ENCODE peak calls at places on chromosome 7, in four cellular contexts. One of them, this sample, is unnamed. For H3K4me1, the result is how much of the 10 kb centered on the place peaks cover.

GRCh38 chr7:40202851-40203250 is 68.0 kb downstream of the SUGCT start:
- DNase-seq in hepatocyte: no peak
- DNase-seq in mucosa of descending colon: no peak
- DNase-seq in neural progenitor cell: no peak
- DNase-seq in this sample: no peak

GRCh38 chr7:64308019-64308275 is 5.8 kb upstream of the ZNF736 start:
- DNase-seq in hepatocyte: no peak
- DNase-seq in mucosa of descending colon: peak
- DNase-seq in neural progenitor cell: no peak
- DNase-seq in this sample: no peak

GRCh38 chr7:148717266-148717793 is 18.6 kb downstream of the CUL1 start:
- DNase-seq in hepatocyte: no peak
- DNase-seq in mucosa of descending colon: no peak
- DNase-seq in neural progenitor cell: no peak
- DNase-seq in this sample: no peak

GRCh38 chr7:80387634-80388033 is 124.2 kb downstream of the GNAT3 start:
- DNase-seq in hepatocyte: no peak
- DNase-seq in mucosa of descending colon: no peak
- DNase-seq in neural progenitor cell: no peak
- DNase-seq in this sample: peak

GRCh38 chr7:131692131-131692960 is 135.9 kb upstream of the PODXL start:
- DNase-seq in neural progenitor cell: peak
- DNase-seq in hepatocyte: peak
- DNase-seq in mucosa of descending colon: peak
- DNase-seq in this sample: peak

GRCh38 chr7:69105092-69105491 is 493.2 kb upstream of the AUTS2 start:
- DNase-seq in mucosa of descending colon: no peak
- DNase-seq in hepatocyte: peak
- DNase-seq in neural progenitor cell: no peak
- DNase-seq in this sample: no peak

GRCh38 chr7:106568680-106569499 is 92.1 kb downstream of the CCDC71L start:
- DNase-seq in hepatocyte: peak
- DNase-seq in neural progenitor cell: no peak
- DNase-seq in mucosa of descending colon: no peak
- DNase-seq in this sample: peak

GRCh38 chr7:87105401-87105800 is 45.9 kb upstream of the ELAPOR2 start:
- DNase-seq in hepatocyte: no peak
- DNase-seq in mucosa of descending colon: no peak
- DNase-seq in neural progenitor cell: no peak
- DNase-seq in this sample: no peak

GRCh38 chr7:47473499-47474210 is 108.3 kb downstream of the TNS3 start:
- DNase-seq in mucosa of descending colon: no peak
- DNase-seq in neural progenitor cell: no peak
- DNase-seq in hepatocyte: no peak
- DNase-seq in this sample: no peak
- H3K4me1 ChIP-seq in mucosa of descending colon: under half
- H3K4me1 ChIP-seq in neural progenitor cell: under half
- H3K4me1 ChIP-seq in hepatocyte: half or more
- H3K4me1 ChIP-seq in this sample: under half

GRCh38 chr7:16465469-16466086 is at the start of gene SOSTDC1:
- DNase-seq in hepatocyte: peak
- DNase-seq in neural progenitor cell: peak
- DNase-seq in mucosa of descending colon: peak
- DNase-seq in this sample: peak
- H3K4me3 ChIP-seq in hepatocyte: peak
- H3K4me3 ChIP-seq in neural progenitor cell: peak
- H3K4me3 ChIP-seq in mucosa of descending colon: no peak
- H3K4me3 ChIP-seq in this sample: peak

DNA sequence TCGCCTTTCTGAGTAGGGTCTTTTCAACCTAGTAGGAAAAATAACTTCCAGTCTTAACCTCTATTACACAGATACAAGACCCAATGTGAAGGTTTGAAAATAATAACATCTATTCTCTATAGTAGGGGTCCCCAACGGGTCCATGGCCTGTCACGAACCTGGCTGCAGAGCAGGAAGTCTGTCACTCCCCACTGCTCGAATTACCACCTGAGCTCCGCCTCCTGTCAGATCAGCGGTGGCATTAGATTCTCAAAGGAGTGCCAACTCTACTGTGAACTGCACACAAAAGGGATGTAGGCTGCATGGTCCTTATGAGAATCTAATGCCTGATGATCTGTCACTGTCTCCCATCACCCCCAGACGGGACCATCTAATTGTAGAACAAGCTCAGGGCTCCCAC is 7.4 kb downstream of the YWHAG start:
- DNase-seq in neural progenitor cell: no peak
- DNase-seq in hepatocyte: no peak
- DNase-seq in mucosa of descending colon: no peak
- DNase-seq in this sample: no peak
- H3K4me1 ChIP-seq in neural progenitor cell: under half
- H3K4me1 ChIP-seq in hepatocyte: under half
- H3K4me1 ChIP-seq in mucosa of descending colon: under half
- H3K4me1 ChIP-seq in this sample: under half

GRCh38 chr7:4725014-4725951 is 43.2 kb downstream of the FOXK1 start:
- DNase-seq in neural progenitor cell: peak
- DNase-seq in mucosa of descending colon: peak
- DNase-seq in hepatocyte: no peak
- DNase-seq in this sample: peak

GRCh38 chr7:4727914-4728705 is 46.0 kb downstream of the FOXK1 start:
- DNase-seq in hepatocyte: no peak
- DNase-seq in neural progenitor cell: no peak
- DNase-seq in mucosa of descending colon: no peak
- DNase-seq in this sample: no peak

GRCh38 chr7:4724648-4725013 is 42.5 kb downstream of the FOXK1 start:
- DNase-seq in neural progenitor cell: no peak
- DNase-seq in hepatocyte: no peak
- DNase-seq in mucosa of descending colon: no peak
- DNase-seq in this sample: peak

GRCh38 chr7:4726568-4726967 is 44.5 kb downstream of the FOXK1 start:
- DNase-seq in hepatocyte: no peak
- DNase-seq in neural progenitor cell: no peak
- DNase-seq in mucosa of descending colon: no peak
- DNase-seq in this sample: no peak

DNA sequence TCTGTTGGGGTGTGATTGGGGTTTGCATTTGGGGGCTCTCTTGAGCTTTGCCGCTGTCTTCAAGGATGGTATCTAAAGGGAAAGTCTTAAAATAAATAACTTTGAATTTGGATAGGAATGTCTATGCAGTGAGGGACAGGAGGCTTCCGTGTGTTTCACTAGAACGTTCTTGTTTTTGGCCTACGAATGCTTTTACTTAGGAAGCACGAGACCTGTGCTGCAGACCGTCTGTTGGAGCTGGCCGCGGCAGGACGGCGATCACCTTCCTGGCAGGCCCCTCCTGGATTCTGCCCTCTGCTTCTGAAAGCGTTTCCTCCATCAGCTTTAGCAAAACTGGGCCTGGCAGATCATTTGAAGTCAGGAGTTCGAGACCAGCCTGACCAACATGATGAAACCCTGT is 44.0 kb downstream of the FOXK1 start:
- DNase-seq in hepatocyte: no peak
- DNase-seq in mucosa of descending colon: no peak
- DNase-seq in neural progenitor cell: no peak
- DNase-seq in this sample: no peak
- H3K4me3 ChIP-seq in hepatocyte: no peak
- H3K4me3 ChIP-seq in mucosa of descending colon: no peak
- H3K4me3 ChIP-seq in neural progenitor cell: no peak
- H3K4me3 ChIP-seq in this sample: peak

DNA sequence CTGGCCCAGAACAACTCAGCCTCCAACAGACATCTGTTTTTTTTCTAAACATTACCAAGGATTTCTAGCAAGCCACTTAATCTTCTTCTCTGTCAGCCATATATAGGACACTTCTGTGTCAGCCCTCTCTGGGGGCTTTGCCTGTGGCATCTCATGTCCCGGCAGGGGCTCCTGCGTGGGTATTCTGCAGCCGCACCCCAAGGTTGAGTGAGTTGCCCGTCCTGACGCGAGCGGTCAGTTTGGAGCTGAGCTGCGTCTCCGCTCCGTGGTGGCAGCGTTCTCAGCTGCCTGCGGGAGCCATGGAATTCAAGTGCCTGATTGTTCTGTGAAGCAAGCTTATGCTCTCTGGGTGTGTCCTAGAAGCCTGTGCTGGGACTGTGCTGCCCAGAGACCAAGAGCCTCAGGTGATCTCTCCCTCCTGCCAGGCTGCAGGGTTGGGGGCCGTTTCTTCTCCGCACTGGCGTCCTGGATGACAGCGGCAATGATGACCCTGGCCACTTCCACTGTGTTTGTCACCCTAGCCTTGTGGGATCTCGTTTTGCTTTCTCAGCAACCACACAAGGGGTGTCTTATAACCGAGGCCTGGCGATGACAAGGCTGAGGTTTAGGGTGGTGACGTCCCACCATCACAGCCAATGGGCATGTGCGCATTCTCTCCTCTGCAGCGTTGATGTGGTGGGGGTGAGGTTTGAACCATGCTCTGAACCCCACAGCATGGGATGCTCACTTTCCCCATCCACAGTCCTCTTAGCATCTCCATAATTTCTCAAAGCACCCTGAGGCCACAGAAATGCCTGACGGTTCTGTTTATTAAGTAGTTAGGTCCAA is 612.6 kb upstream of the FOXK1 start:
- DNase-seq in hepatocyte: no peak
- DNase-seq in neural progenitor cell: peak
- DNase-seq in mucosa of descending colon: no peak
- DNase-seq in this sample: no peak
- H3K4me1 ChIP-seq in hepatocyte: under half
- H3K4me1 ChIP-seq in neural progenitor cell: under half
- H3K4me1 ChIP-seq in mucosa of descending colon: under half
- H3K4me1 ChIP-seq in this sample: under half